ENCODE peak calls at places on chromosome 1, in six cellular contexts. C, M, J, K, L and F are unnamed samples.

GRCh38 chr1:204355913-204356312 is 3.8 kb downstream of the PLEKHA6 start:
- DNase-seq in C (no peak), M (no peak), J (no peak), K (no peak), L (no peak), F (no peak)

GRCh38 chr1:98468111-98468717 is 193.3 kb upstream of the SNX7 start:
- DNase-seq in C (peak), M (peak), J (peak), K (peak), L (no peak), F (no peak)

GRCh38 chr1:216462061-216462775 is 39.0 kb upstream of the USH2A start:
- DNase-seq in C (no peak), M (no peak), J (no peak), K (no peak), L (no peak), F (no peak)

GRCh38 chr1:206676499-206676898 is 8.2 kb upstream of the MAPKAPK2 start:
- DNase-seq in C (no peak), M (no peak), J (no peak), K (no peak), L (no peak), F (no peak)

GRCh38 chr1:23916209-23917131 is 3.3 kb upstream of the CNR2 start:
- DNase-seq in C (peak), M (peak), J (peak), K (no peak), L (no peak), F (peak)

GRCh38 chr1:77866296-77866695 is 22.1 kb upstream of the NEXN start:
- DNase-seq in C (no peak), M (no peak), J (no peak), K (no peak), L (no peak), F (no peak)

GRCh38 chr1:84721152-84721551 is 30.9 kb upstream of the SSX2IP start:
- DNase-seq in C (no peak), M (no peak), J (no peak), K (no peak), L (no peak), F (no peak)

GRCh38 chr1:202806845-202807366 is 1.3 kb downstream of the KDM5B start:
- DNase-seq in C (peak), M (no peak), J (no peak), K (no peak), L (peak), F (peak)

GRCh38 chr1:108125312-108126138 is 74.6 kb downstream of the SLC25A24 start:
- DNase-seq in C (peak), M (peak), J (peak), K (peak), L (peak), F (peak)

GRCh38 chr1:188557052-188557451 is 1728.3 kb downstream of the PLA2G4A start:
- DNase-seq in C (no peak), M (no peak), J (no peak), K (no peak), L (no peak), F (no peak)

GRCh38 chr1:199272107-199272506 is 633.3 kb downstream of the PTPRC start:
- DNase-seq in C (no peak), M (no peak), J (no peak), K (no peak), L (no peak), F (no peak)

GRCh38 chr1:234941711-234942320 is 186.8 kb downstream of the TOMM20 start:
- DNase-seq in C (no peak), M (no peak), J (no peak), K (no peak), L (no peak), F (no peak)

GRCh38 chr1:86429122-86429725 is 5.3 kb downstream of the CLCA2 start:
- DNase-seq in C (no peak), M (no peak), J (no peak), K (no peak), L (no peak), F (no peak)

GRCh38 chr1:115641762-115642167 is at the start of gene VANGL1:
- DNase-seq in C (peak), M (peak), J (no peak), K (peak), L (peak), F (peak)

GRCh38 chr1:203700901-203701300 is 64.1 kb upstream of the LAX1 start:
- DNase-seq in C (no peak), M (no peak), J (no peak), K (no peak), L (no peak), F (no peak)

GRCh38 chr1:235473808-235474207 is 30.4 kb downstream of the B3GALNT2 start:
- DNase-seq in C (no peak), M (no peak), J (no peak), K (no peak), L (no peak), F (no peak)

GRCh38 chr1:88609051-88609450 is 75.0 kb upstream of the PKN2 start:
- DNase-seq in C (peak), M (no peak), J (no peak), K (no peak), L (no peak), F (no peak)

GRCh38 chr1:173473599-173474011 is 3.5 kb upstream of the PRDX6 start:
- DNase-seq in C (no peak), M (no peak), J (no peak), K (no peak), L (no peak), F (no peak)